ENCODE peak calls at places on chromosomes 3 and 15, in nine cellular contexts. H, N, O, B, G, C, T, U and F are unnamed samples.

GRCh38 chr15:89143503-89144162 is 55.4 kb downstream of the ABHD2 start:
- DNase-seq in B (no peak), G (no peak), H (no peak), N (no peak), O (peak), U (no peak), C (no peak), T (no peak), F (no peak)

GRCh38 chr3:187767266-187768032 is 22.2 kb upstream of the BCL6 start:
- DNase-seq in C (no peak), N (no peak), G (no peak), T (no peak), O (peak), B (no peak), U (peak), H (no peak), F (no peak)

GRCh38 chr15:38877471-38877870 is 312.9 kb upstream of the RASGRP1 start:
- DNase-seq in N (no peak), T (no peak), H (no peak), U (peak), G (no peak), C (no peak), O (no peak), B (no peak), F (no peak)

GRCh38 chr3:139468407-139468806 is 7.9 kb downstream of the RBP2 start:
- DNase-seq in N (no peak), T (no peak), O (no peak), B (no peak), U (no peak), C (no peak), H (no peak), G (no peak), F (no peak)

GRCh38 chr3:10883478-10884234 is 67.6 kb downstream of the SLC6A11 start:
- DNase-seq in T (no peak), B (no peak), O (peak), G (no peak), C (no peak), U (peak), N (no peak), H (no peak), F (peak)

GRCh38 chr3:2354702-2355101 is 256.0 kb downstream of the CNTN4 start:
- DNase-seq in C (no peak), T (no peak), G (no peak), H (no peak), N (no peak), B (no peak), U (peak), O (no peak), F (no peak)

GRCh38 chr3:61809879-61810278 is 248.5 kb downstream of the PTPRG start:
- DNase-seq in T (no peak), N (no peak), H (peak), B (no peak), U (no peak), O (no peak), C (no peak), G (no peak), F (no peak)

GRCh38 chr3:122964844-122965243 is 62.7 kb downstream of the SEMA5B start:
- DNase-seq in C (no peak), T (no peak), U (peak), G (no peak), N (no peak), O (no peak), H (no peak), B (no peak), F (no peak)

GRCh38 chr3:24680214-24680967 is 185.7 kb upstream of the THRB start:
- DNase-seq in C (peak), T (no peak), N (no peak), O (peak), U (peak), G (no peak), B (peak), H (peak), F (peak)

GRCh38 chr3:121574449-121574848 is 6.7 kb downstream of the ARGFX start:
- DNase-seq in U (peak), C (no peak), T (no peak), H (no peak), O (no peak), G (no peak), N (no peak), B (no peak), F (peak)

GRCh38 chr15:100650685-100651084 is 48.3 kb downstream of the ASB7 start:
- DNase-seq in C (no peak), N (no peak), T (no peak), U (no peak), H (no peak), O (no peak), G (no peak), B (no peak), F (peak)

GRCh38 chr3:174538116-174538515 is 321.0 kb upstream of the NAALADL2 start:
- DNase-seq in H (no peak), G (no peak), T (no peak), U (peak), O (no peak), B (no peak), N (no peak), C (no peak), F (no peak)

GRCh38 chr3:139123377-139124095 is 78.8 kb upstream of the PRR23C start:
- DNase-seq in C (no peak), G (peak), N (no peak), O (peak), T (no peak), H (no peak), B (no peak), U (peak), F (no peak)

GRCh38 chr15:74620636-74621545 is 5.3 kb downstream of the CLK3 start:
- DNase-seq in C (peak), H (no peak), U (peak), N (peak), O (peak), T (peak), G (no peak), B (peak), F (peak)

GRCh38 chr3:2819571-2819970 is 290.6 kb downstream of the IL5RA start:
- DNase-seq in O (no peak), C (no peak), U (no peak), N (no peak), G (no peak), B (no peak), H (no peak), T (no peak), F (no peak)

GRCh38 chr15:33089878-33090757 is 104.4 kb downstream of the FMN1 start:
- DNase-seq in U (peak), B (no peak), O (peak), C (no peak), G (no peak), N (no peak), T (no peak), H (no peak), F (no peak)

GRCh38 chr3:163362154-163362553 is 1716.1 kb downstream of the SI start:
- DNase-seq in N (no peak), T (no peak), B (no peak), O (no peak), G (no peak), C (no peak), U (no peak), H (no peak), F (no peak)

GRCh38 chr3:55615694-55616310 is 128.7 kb upstream of the WNT5A start:
- DNase-seq in B (no peak), T (no peak), U (no peak), O (peak), H (no peak), C (no peak), G (no peak), N (no peak), F (no peak)

GRCh38 chr3:180802837-180803236 is 109.6 kb upstream of the FXR1 start:
- DNase-seq in U (peak), O (peak), N (no peak), B (no peak), H (no peak), C (no peak), G (no peak), T (no peak), F (peak)

GRCh38 chr3:131561511-131561910 is 58.7 kb upstream of the MRPL3 start:
- DNase-seq in G (no peak), T (no peak), C (no peak), O (no peak), N (no peak), U (peak), B (no peak), H (no peak), F (no peak)

GRCh38 chr15:64029111-64029510 is 17.2 kb downstream of the DAPK2 start:
- DNase-seq in C (no peak), H (no peak), G (no peak), N (no peak), B (no peak), T (no peak), U (no peak), O (no peak), F (no peak)

GRCh38 chr3:5411786-5412185 is 224.3 kb downstream of the EDEM1 start:
- DNase-seq in G (no peak), U (no peak), H (no peak), O (no peak), T (no peak), B (no peak), C (no peak), N (no peak), F (no peak)

GRCh38 chr3:128585189-128585588 is 65.4 kb downstream of the RPN1 start:
- DNase-seq in U (no peak), T (no peak), B (no peak), O (no peak), H (no peak), N (no peak), G (no peak), C (no peak), F (no peak)

GRCh38 chr3:94405258-94406035 is 342.6 kb downstream of the NSUN3 start:
- DNase-seq in G (no peak), T (no peak), H (no peak), N (no peak), U (no peak), O (no peak), B (no peak), C (no peak), F (no peak)

GRCh38 chr3:100068758-100069345 is 45.4 kb downstream of the FILIP1L start:
- DNase-seq in O (peak), B (peak), T (peak), H (peak), N (peak), C (peak), U (peak), G (peak), F (peak)